ENCODE peak calls at places on chromosomes 5 and 9, in ten cellular contexts. One of them, this sample, is unnamed.

GRCh38 chr9:124783830-124784229 is 6.9 kb downstream of the OLFML2A start:
- DNase-seq in cerebellum: no peak
- DNase-seq in activated naive CD8-positive, alpha-beta T cell treated with anti-CD3 and anti-CD28 coated beads, Interleukin-2, amount 50 U/mL, for 24 hours: no peak
- DNase-seq in Kasumi-1: no peak
- DNase-seq in activated naive CD4-positive, alpha-beta T cell treated with Interleukin-2 at 50 U/mL for 16 hours: no peak
- DNase-seq in bronchial epithelial cell: no peak
- DNase-seq in effector memory CD8-positive, alpha-beta T cell: no peak
- DNase-seq in activated CD4-positive, alpha-beta T cell treated with anti-CD3 and anti-CD28 coated beads for 24 hours: no peak
- DNase-seq in anterior cingulate cortex: no peak
- DNase-seq in stimulated activated CD8-positive, alpha-beta memory T cell treated with anti-CD3 and anti-CD28 coated beads, Interleukin-2, amount 100 ng/mL, for 48 hours: no peak
- DNase-seq in this sample: no peak

GRCh38 chr9:128550770-128551651 is 1.4 kb upstream of the SPTAN1 start:
- DNase-seq in cerebellum: peak; percentile 76
- DNase-seq in activated naive CD4-positive, alpha-beta T cell treated with Interleukin-2 at 50 U/mL for 16 hours: no peak
- DNase-seq in bronchial epithelial cell: peak; percentile 12
- DNase-seq in anterior cingulate cortex: peak; percentile 33
- DNase-seq in Kasumi-1: no peak
- DNase-seq in activated CD4-positive, alpha-beta T cell treated with anti-CD3 and anti-CD28 coated beads for 24 hours: no peak
- DNase-seq in stimulated activated CD8-positive, alpha-beta memory T cell treated with anti-CD3 and anti-CD28 coated beads, Interleukin-2, amount 100 ng/mL, for 48 hours: no peak
- DNase-seq in activated naive CD8-positive, alpha-beta T cell treated with anti-CD3 and anti-CD28 coated beads, Interleukin-2, amount 50 U/mL, for 24 hours: peak; percentile 3
- DNase-seq in effector memory CD8-positive, alpha-beta T cell: no peak
- DNase-seq in this sample: peak; percentile 75

GRCh38 chr5:178123094-178123986 is 7.5 kb upstream of the RMND5B start:
- DNase-seq in activated naive CD4-positive, alpha-beta T cell treated with Interleukin-2 at 50 U/mL for 16 hours: no peak
- DNase-seq in effector memory CD8-positive, alpha-beta T cell: no peak
- DNase-seq in activated CD4-positive, alpha-beta T cell treated with anti-CD3 and anti-CD28 coated beads for 24 hours: no peak
- DNase-seq in Kasumi-1: no peak
- DNase-seq in cerebellum: no peak
- DNase-seq in anterior cingulate cortex: no peak
- DNase-seq in bronchial epithelial cell: no peak
- DNase-seq in stimulated activated CD8-positive, alpha-beta memory T cell treated with anti-CD3 and anti-CD28 coated beads, Interleukin-2, amount 100 ng/mL, for 48 hours: no peak
- DNase-seq in activated naive CD8-positive, alpha-beta T cell treated with anti-CD3 and anti-CD28 coated beads, Interleukin-2, amount 50 U/mL, for 24 hours: no peak
- DNase-seq in this sample: no peak

GRCh38 chr5:172858511-172858989 is 24.5 kb downstream of the ERGIC1 start:
- DNase-seq in activated naive CD4-positive, alpha-beta T cell treated with Interleukin-2 at 50 U/mL for 16 hours: no peak
- DNase-seq in effector memory CD8-positive, alpha-beta T cell: no peak
- DNase-seq in bronchial epithelial cell: no peak
- DNase-seq in stimulated activated CD8-positive, alpha-beta memory T cell treated with anti-CD3 and anti-CD28 coated beads, Interleukin-2, amount 100 ng/mL, for 48 hours: no peak
- DNase-seq in cerebellum: no peak
- DNase-seq in anterior cingulate cortex: no peak
- DNase-seq in activated naive CD8-positive, alpha-beta T cell treated with anti-CD3 and anti-CD28 coated beads, Interleukin-2, amount 50 U/mL, for 24 hours: no peak
- DNase-seq in Kasumi-1: no peak
- DNase-seq in activated CD4-positive, alpha-beta T cell treated with anti-CD3 and anti-CD28 coated beads for 24 hours: no peak
- DNase-seq in this sample: no peak

GRCh38 chr5:111853748-111854147 is 96.8 kb upstream of the NREP start:
- DNase-seq in bronchial epithelial cell: no peak
- DNase-seq in cerebellum: no peak
- DNase-seq in anterior cingulate cortex: no peak
- DNase-seq in Kasumi-1: no peak
- DNase-seq in activated naive CD4-positive, alpha-beta T cell treated with Interleukin-2 at 50 U/mL for 16 hours: no peak
- DNase-seq in activated naive CD8-positive, alpha-beta T cell treated with anti-CD3 and anti-CD28 coated beads, Interleukin-2, amount 50 U/mL, for 24 hours: peak; percentile 2
- DNase-seq in effector memory CD8-positive, alpha-beta T cell: no peak
- DNase-seq in activated CD4-positive, alpha-beta T cell treated with anti-CD3 and anti-CD28 coated beads for 24 hours: no peak
- DNase-seq in stimulated activated CD8-positive, alpha-beta memory T cell treated with anti-CD3 and anti-CD28 coated beads, Interleukin-2, amount 100 ng/mL, for 48 hours: no peak
- DNase-seq in this sample: no peak

GRCh38 chr5:131466171-131466766 is 168.8 kb downstream of the RAPGEF6 start:
- DNase-seq in bronchial epithelial cell: peak; percentile 91
- DNase-seq in anterior cingulate cortex: no peak
- DNase-seq in cerebellum: no peak
- DNase-seq in stimulated activated CD8-positive, alpha-beta memory T cell treated with anti-CD3 and anti-CD28 coated beads, Interleukin-2, amount 100 ng/mL, for 48 hours: no peak
- DNase-seq in activated naive CD4-positive, alpha-beta T cell treated with Interleukin-2 at 50 U/mL for 16 hours: peak; percentile 13
- DNase-seq in Kasumi-1: no peak
- DNase-seq in activated CD4-positive, alpha-beta T cell treated with anti-CD3 and anti-CD28 coated beads for 24 hours: no peak
- DNase-seq in activated naive CD8-positive, alpha-beta T cell treated with anti-CD3 and anti-CD28 coated beads, Interleukin-2, amount 50 U/mL, for 24 hours: no peak
- DNase-seq in effector memory CD8-positive, alpha-beta T cell: no peak
- DNase-seq in this sample: no peak

GRCh38 chr9:80964951-80965350 is 724.4 kb downstream of the TLE1 start:
- DNase-seq in effector memory CD8-positive, alpha-beta T cell: no peak
- DNase-seq in activated CD4-positive, alpha-beta T cell treated with anti-CD3 and anti-CD28 coated beads for 24 hours: no peak
- DNase-seq in activated naive CD8-positive, alpha-beta T cell treated with anti-CD3 and anti-CD28 coated beads, Interleukin-2, amount 50 U/mL, for 24 hours: no peak
- DNase-seq in stimulated activated CD8-positive, alpha-beta memory T cell treated with anti-CD3 and anti-CD28 coated beads, Interleukin-2, amount 100 ng/mL, for 48 hours: no peak
- DNase-seq in anterior cingulate cortex: no peak
- DNase-seq in activated naive CD4-positive, alpha-beta T cell treated with Interleukin-2 at 50 U/mL for 16 hours: no peak
- DNase-seq in Kasumi-1: no peak
- DNase-seq in bronchial epithelial cell: no peak
- DNase-seq in cerebellum: no peak
- DNase-seq in this sample: no peak

GRCh38 chr5:154409230-154409840 is 36.5 kb upstream of the SAP30L start:
- DNase-seq in effector memory CD8-positive, alpha-beta T cell: no peak
- DNase-seq in stimulated activated CD8-positive, alpha-beta memory T cell treated with anti-CD3 and anti-CD28 coated beads, Interleukin-2, amount 100 ng/mL, for 48 hours: no peak
- DNase-seq in activated CD4-positive, alpha-beta T cell treated with anti-CD3 and anti-CD28 coated beads for 24 hours: no peak
- DNase-seq in activated naive CD4-positive, alpha-beta T cell treated with Interleukin-2 at 50 U/mL for 16 hours: no peak
- DNase-seq in cerebellum: no peak
- DNase-seq in anterior cingulate cortex: no peak
- DNase-seq in activated naive CD8-positive, alpha-beta T cell treated with anti-CD3 and anti-CD28 coated beads, Interleukin-2, amount 50 U/mL, for 24 hours: no peak
- DNase-seq in Kasumi-1: no peak
- DNase-seq in bronchial epithelial cell: no peak
- DNase-seq in this sample: no peak

GRCh38 chr5:67773439-67773988 is 442.0 kb upstream of the PIK3R1 start:
- DNase-seq in Kasumi-1: no peak
- DNase-seq in anterior cingulate cortex: peak; percentile 17
- DNase-seq in cerebellum: no peak
- DNase-seq in bronchial epithelial cell: peak; percentile 37
- DNase-seq in stimulated activated CD8-positive, alpha-beta memory T cell treated with anti-CD3 and anti-CD28 coated beads, Interleukin-2, amount 100 ng/mL, for 48 hours: no peak
- DNase-seq in activated naive CD8-positive, alpha-beta T cell treated with anti-CD3 and anti-CD28 coated beads, Interleukin-2, amount 50 U/mL, for 24 hours: no peak
- DNase-seq in activated naive CD4-positive, alpha-beta T cell treated with Interleukin-2 at 50 U/mL for 16 hours: no peak
- DNase-seq in effector memory CD8-positive, alpha-beta T cell: no peak
- DNase-seq in activated CD4-positive, alpha-beta T cell treated with anti-CD3 and anti-CD28 coated beads for 24 hours: no peak
- DNase-seq in this sample: peak; percentile 65

GRCh38 chr9:35114113-35114847 is 1.4 kb downstream of the ATOSB start:
- DNase-seq in stimulated activated CD8-positive, alpha-beta memory T cell treated with anti-CD3 and anti-CD28 coated beads, Interleukin-2, amount 100 ng/mL, for 48 hours: peak; percentile 57
- DNase-seq in bronchial epithelial cell: peak; percentile 93
- DNase-seq in Kasumi-1: peak; percentile 94
- DNase-seq in activated naive CD4-positive, alpha-beta T cell treated with Interleukin-2 at 50 U/mL for 16 hours: peak; percentile 65
- DNase-seq in activated CD4-positive, alpha-beta T cell treated with anti-CD3 and anti-CD28 coated beads for 24 hours: peak; percentile 52
- DNase-seq in effector memory CD8-positive, alpha-beta T cell: peak; percentile 65
- DNase-seq in cerebellum: peak; percentile 67
- DNase-seq in activated naive CD8-positive, alpha-beta T cell treated with anti-CD3 and anti-CD28 coated beads, Interleukin-2, amount 50 U/mL, for 24 hours: peak; percentile 78
- DNase-seq in anterior cingulate cortex: peak; percentile 78
- DNase-seq in this sample: peak; percentile 25

GRCh38 chr5:106269252-106269843 is 1401.4 kb downstream of the EFNA5 start:
- DNase-seq in activated CD4-positive, alpha-beta T cell treated with anti-CD3 and anti-CD28 coated beads for 24 hours: no peak
- DNase-seq in stimulated activated CD8-positive, alpha-beta memory T cell treated with anti-CD3 and anti-CD28 coated beads, Interleukin-2, amount 100 ng/mL, for 48 hours: no peak
- DNase-seq in activated naive CD4-positive, alpha-beta T cell treated with Interleukin-2 at 50 U/mL for 16 hours: no peak
- DNase-seq in bronchial epithelial cell: peak; percentile 58
- DNase-seq in anterior cingulate cortex: no peak
- DNase-seq in effector memory CD8-positive, alpha-beta T cell: no peak
- DNase-seq in cerebellum: peak; percentile 0
- DNase-seq in activated naive CD8-positive, alpha-beta T cell treated with anti-CD3 and anti-CD28 coated beads, Interleukin-2, amount 50 U/mL, for 24 hours: no peak
- DNase-seq in Kasumi-1: peak; percentile 53
- DNase-seq in this sample: no peak

GRCh38 chr9:27145143-27145542 is 36.1 kb downstream of the TEK start:
- DNase-seq in anterior cingulate cortex: no peak
- DNase-seq in Kasumi-1: peak; percentile 4
- DNase-seq in effector memory CD8-positive, alpha-beta T cell: no peak
- DNase-seq in activated naive CD8-positive, alpha-beta T cell treated with anti-CD3 and anti-CD28 coated beads, Interleukin-2, amount 50 U/mL, for 24 hours: no peak
- DNase-seq in activated CD4-positive, alpha-beta T cell treated with anti-CD3 and anti-CD28 coated beads for 24 hours: no peak
- DNase-seq in stimulated activated CD8-positive, alpha-beta memory T cell treated with anti-CD3 and anti-CD28 coated beads, Interleukin-2, amount 100 ng/mL, for 48 hours: no peak
- DNase-seq in bronchial epithelial cell: no peak
- DNase-seq in cerebellum: no peak
- DNase-seq in activated naive CD4-positive, alpha-beta T cell treated with Interleukin-2 at 50 U/mL for 16 hours: no peak
- DNase-seq in this sample: no peak

GRCh38 chr9:125255781-125256391 is 5.7 kb upstream of the GAPVD1 start:
- DNase-seq in stimulated activated CD8-positive, alpha-beta memory T cell treated with anti-CD3 and anti-CD28 coated beads, Interleukin-2, amount 100 ng/mL, for 48 hours: no peak
- DNase-seq in anterior cingulate cortex: no peak
- DNase-seq in effector memory CD8-positive, alpha-beta T cell: no peak
- DNase-seq in cerebellum: no peak
- DNase-seq in bronchial epithelial cell: no peak
- DNase-seq in Kasumi-1: peak; percentile 50
- DNase-seq in activated naive CD4-positive, alpha-beta T cell treated with Interleukin-2 at 50 U/mL for 16 hours: no peak
- DNase-seq in activated CD4-positive, alpha-beta T cell treated with anti-CD3 and anti-CD28 coated beads for 24 hours: no peak
- DNase-seq in activated naive CD8-positive, alpha-beta T cell treated with anti-CD3 and anti-CD28 coated beads, Interleukin-2, amount 50 U/mL, for 24 hours: no peak
- DNase-seq in this sample: no peak

GRCh38 chr5:73519531-73520283 is 21.5 kb downstream of the BTF3 start:
- DNase-seq in cerebellum: peak; percentile 75
- DNase-seq in stimulated activated CD8-positive, alpha-beta memory T cell treated with anti-CD3 and anti-CD28 coated beads, Interleukin-2, amount 100 ng/mL, for 48 hours: peak; percentile 29
- DNase-seq in anterior cingulate cortex: peak; percentile 26
- DNase-seq in bronchial epithelial cell: peak; percentile 79
- DNase-seq in Kasumi-1: peak; percentile 93
- DNase-seq in effector memory CD8-positive, alpha-beta T cell: peak; percentile 70
- DNase-seq in activated naive CD4-positive, alpha-beta T cell treated with Interleukin-2 at 50 U/mL for 16 hours: peak; percentile 66
- DNase-seq in activated CD4-positive, alpha-beta T cell treated with anti-CD3 and anti-CD28 coated beads for 24 hours: peak; percentile 58
- DNase-seq in activated naive CD8-positive, alpha-beta T cell treated with anti-CD3 and anti-CD28 coated beads, Interleukin-2, amount 50 U/mL, for 24 hours: peak; percentile 67
- DNase-seq in this sample: peak; percentile 59

GRCh38 chr9:105067895-105068580 is 140.1 kb upstream of the ABCA1 start:
- DNase-seq in activated naive CD8-positive, alpha-beta T cell treated with anti-CD3 and anti-CD28 coated beads, Interleukin-2, amount 50 U/mL, for 24 hours: no peak
- DNase-seq in effector memory CD8-positive, alpha-beta T cell: no peak
- DNase-seq in anterior cingulate cortex: no peak
- DNase-seq in activated CD4-positive, alpha-beta T cell treated with anti-CD3 and anti-CD28 coated beads for 24 hours: no peak
- DNase-seq in cerebellum: no peak
- DNase-seq in stimulated activated CD8-positive, alpha-beta memory T cell treated with anti-CD3 and anti-CD28 coated beads, Interleukin-2, amount 100 ng/mL, for 48 hours: no peak
- DNase-seq in bronchial epithelial cell: peak; percentile 38
- DNase-seq in activated naive CD4-positive, alpha-beta T cell treated with Interleukin-2 at 50 U/mL for 16 hours: no peak
- DNase-seq in Kasumi-1: peak; percentile 31
- DNase-seq in this sample: no peak

GRCh38 chr9:113631093-113631765 is 167.7 kb downstream of the RGS3 start:
- DNase-seq in bronchial epithelial cell: no peak
- DNase-seq in cerebellum: no peak
- DNase-seq in stimulated activated CD8-positive, alpha-beta memory T cell treated with anti-CD3 and anti-CD28 coated beads, Interleukin-2, amount 100 ng/mL, for 48 hours: no peak
- DNase-seq in anterior cingulate cortex: no peak
- DNase-seq in effector memory CD8-positive, alpha-beta T cell: no peak
- DNase-seq in activated naive CD8-positive, alpha-beta T cell treated with anti-CD3 and anti-CD28 coated beads, Interleukin-2, amount 50 U/mL, for 24 hours: no peak
- DNase-seq in activated CD4-positive, alpha-beta T cell treated with anti-CD3 and anti-CD28 coated beads for 24 hours: no peak
- DNase-seq in Kasumi-1: no peak
- DNase-seq in activated naive CD4-positive, alpha-beta T cell treated with Interleukin-2 at 50 U/mL for 16 hours: no peak
- DNase-seq in this sample: no peak